ENCODE peak calls at places on chromosomes 3 and 15, in eight cellular contexts. P is astrocyte of the spinal cord, M is brain microvascular endothelial cell, X is mammary epithelial cell, V is dorsolateral prefrontal cortex, Y is retina, K is endothelial cell, C is left cardiac atrium. E is an unnamed sample.

GRCh38 chr3:161409069-161409468 is 37.8 kb upstream of the SPTSSB start:
- DNase-seq in P (peak), X (peak), K (peak), M (peak), V (no peak), Y (no peak), C (no peak), E (peak)

GRCh38 chr15:77634266-77634962 is 1.7 kb upstream of the LINGO1 start:
- DNase-seq in K (peak), M (peak), C (peak), V (peak), P (peak), X (peak), Y (peak), E (peak)

GRCh38 chr15:58518626-58519025 is 86.8 kb downstream of the LIPC start:
- DNase-seq in Y (no peak), X (no peak), C (no peak), P (no peak), V (no peak), M (no peak), K (no peak), E (no peak)

GRCh38 chr3:168801792-168802191 is 706.1 kb upstream of the GOLIM4 start:
- DNase-seq in Y (no peak), V (no peak), X (peak), C (no peak), K (no peak), M (peak), P (peak), E (no peak)

GRCh38 chr3:113183748-113184661 is 27.4 kb upstream of the BOC start:
- DNase-seq in V (no peak), X (no peak), C (peak), K (no peak), M (peak), Y (no peak), P (no peak), E (no peak)

GRCh38 chr3:12232785-12233317 is 56.0 kb upstream of the PPARG start:
- DNase-seq in C (no peak), M (no peak), P (no peak), V (no peak), Y (no peak), X (no peak), K (no peak), E (no peak)

GRCh38 chr15:98155356-98155755 is 194.9 kb downstream of the ARRDC4 start:
- DNase-seq in K (no peak), M (no peak), Y (no peak), P (no peak), C (no peak), V (no peak), X (peak), E (no peak)

GRCh38 chr3:126226376-126226775 is 46.0 kb upstream of the ALDH1L1 start:
- DNase-seq in C (no peak), K (no peak), P (no peak), M (no peak), Y (no peak), X (no peak), V (no peak), E (no peak)

GRCh38 chr15:92899910-92900711 is at the start of gene CHD2:
- DNase-seq in P (peak), X (peak), Y (peak), C (peak), K (peak), M (peak), V (no peak), E (peak)

GRCh38 chr3:14413381-14414071 is 11.1 kb downstream of the SLC6A6 start:
- DNase-seq in Y (no peak), P (peak), X (no peak), V (no peak), C (no peak), M (peak), K (no peak), E (no peak)

GRCh38 chr15:92616621-92617179 is 38.9 kb downstream of the FAM174B start:
- DNase-seq in P (peak), M (no peak), Y (no peak), C (no peak), K (no peak), V (no peak), X (no peak), E (no peak)

GRCh38 chr15:62886431-62887071 is 156.0 kb upstream of the TPM1 start:
- DNase-seq in M (peak), Y (peak), V (no peak), P (peak), K (no peak), X (peak), C (no peak), E (peak)

GRCh38 chr15:67980171-67980570 is 73.9 kb upstream of the PIAS1 start:
- DNase-seq in X (no peak), V (no peak), P (no peak), C (no peak), K (no peak), M (no peak), Y (no peak), E (no peak)

GRCh38 chr15:88913017-88913849 is at the start of gene MFGE8:
- DNase-seq in Y (peak), K (peak), P (peak), M (peak), C (peak), X (peak), V (peak), E (peak)

GRCh38 chr3:152477422-152477821 is 208.7 kb downstream of the MBNL1 start:
- DNase-seq in C (no peak), K (no peak), Y (no peak), X (no peak), P (no peak), M (no peak), V (no peak), E (no peak)

GRCh38 chr3:128402319-128402718 is 64.4 kb downstream of the DNAJB8 start:
- DNase-seq in Y (no peak), M (no peak), X (no peak), C (no peak), V (no peak), P (no peak), K (no peak), E (no peak)

GRCh38 chr15:41125950-41126642 is 10.0 kb upstream of the INO80 start:
- DNase-seq in X (peak), C (no peak), P (no peak), M (no peak), Y (no peak), K (no peak), V (no peak), E (peak)